ENCODE peak calls at places on chromosomes 11 and 22, in five cellular contexts. R is amniotic stem cell, I is activated T-cell treated with anti-CD3 and anti-CD28 coated beads for 1 hour, V is substantia nigra, C is HTR-8/SVneo. Y is an unnamed sample.
A peak's percentile ranks its signal among the peaks of the same experiment; 100 is the strongest.

GRCh38 chr22:24423519-24424000 is 3.8 kb upstream of the ADORA2A start:
- DNase-seq in R (no peak), I (peak; percentile 58), C (peak; percentile 57), V (peak; percentile 48), Y (peak; percentile 85)

GRCh38 chr22:25668437-25668836 is 73.6 kb upstream of the MYO18B start:
- DNase-seq in C (no peak), V (no peak), I (no peak), R (no peak), Y (no peak)

GRCh38 chr11:77602385-77603105 is 12.8 kb downstream of the AQP11 start:
- DNase-seq in R (peak; percentile 67), C (peak; percentile 75), V (no peak), I (no peak), Y (peak; percentile 58)

GRCh38 chr11:108788565-108789199 is 123.8 kb downstream of the DDX10 start:
- DNase-seq in I (no peak), R (no peak), C (peak; percentile 24), V (peak; percentile 1), Y (peak; percentile 12)

GRCh38 chr22:40258463-40259046 is 80.8 kb downstream of the TNRC6B start:
- DNase-seq in R (no peak), V (no peak), I (no peak), C (no peak), Y (no peak)

GRCh38 chr11:5348516-5349194 is 2.7 kb upstream of the OR51B6 start:
- DNase-seq in R (no peak), C (no peak), V (no peak), I (no peak), Y (no peak)

GRCh38 chr11:45771194-45771941 is 33.6 kb upstream of the SLC35C1 start:
- DNase-seq in R (no peak), C (peak; percentile 69), V (peak; percentile 65), I (peak; percentile 68), Y (peak; percentile 67)

GRCh38 chr11:108775324-108775723 is 110.5 kb downstream of the DDX10 start:
- DNase-seq in C (no peak), R (no peak), I (no peak), V (no peak), Y (no peak)

GRCh38 chr11:120940297-120940847 is 83.5 kb upstream of the TBCEL start:
- DNase-seq in C (no peak), V (no peak), I (no peak), R (no peak), Y (no peak)

GRCh38 chr11:2156416-2157182 is 4.4 kb downstream of the INS start:
- DNase-seq in V (peak; percentile 74), C (peak; percentile 85), I (peak; percentile 34), R (peak; percentile 41), Y (peak; percentile 90)

GRCh38 chr11:9700105-9700801 is 36.4 kb downstream of the SWAP70 start:
- DNase-seq in V (no peak), I (no peak), C (no peak), R (no peak), Y (no peak)

GRCh38 chr11:68412593-68413475 is 47.7 kb upstream of the PPP6R3 start:
- DNase-seq in R (no peak), V (no peak), I (no peak), C (no peak), Y (no peak)

GRCh38 chr11:112968988-112969714 is 7.9 kb downstream of the NCAM1 start:
- DNase-seq in C (no peak), R (no peak), V (no peak), I (no peak), Y (no peak)

GRCh38 chr11:79060534-79060933 is 380.3 kb downstream of the TENM4 start:
- DNase-seq in I (no peak), R (no peak), C (no peak), V (no peak), Y (no peak)

GRCh38 chr11:131056036-131056435 is 139.8 kb upstream of the SNX19 start:
- DNase-seq in C (no peak), V (no peak), I (no peak), R (no peak), Y (peak; percentile 23)

GRCh38 chr11:112017538-112017937 is 7.7 kb upstream of the DLAT start:
- DNase-seq in I (no peak), V (no peak), C (no peak), R (no peak), Y (peak; percentile 29)

GRCh38 chr22:42577623-42578240 is 24.0 kb downstream of the SERHL2 start:
- DNase-seq in I (no peak), C (no peak), V (no peak), R (no peak), Y (no peak)

GRCh38 chr11:120021391-120021953 is 116.4 kb downstream of the TRIM29 start:
- DNase-seq in I (no peak), R (no peak), V (no peak), C (no peak), Y (no peak)

GRCh38 chr11:131864205-131864604 is 493.8 kb downstream of the NTM start:
- DNase-seq in R (no peak), V (no peak), C (no peak), I (no peak), Y (no peak)

GRCh38 chr11:16925495-16926065 is 88.6 kb downstream of the PLEKHA7 start:
- DNase-seq in I (no peak), V (peak; percentile 22), R (peak; percentile 11), C (peak; percentile 71), Y (peak; percentile 50)

GRCh38 chr11:64317325-64317960 is at the start of gene TRMT112:
- DNase-seq in C (peak; percentile 94), I (peak; percentile 88), R (peak; percentile 91), V (peak; percentile 96), Y (peak; percentile 97)

GRCh38 chr11:7170431-7170830 is 81.3 kb upstream of the SYT9 start:
- DNase-seq in R (no peak), I (no peak), C (no peak), V (no peak), Y (no peak)

GRCh38 chr11:1750481-1750839 is at the start of gene IFITM10:
- DNase-seq in R (no peak), I (no peak), C (no peak), V (no peak), Y (peak; percentile 72)

GRCh38 chr22:45009881-45010531 is at the start of gene PHF21B:
- DNase-seq in I (no peak), C (peak; percentile 54), R (no peak), V (peak; percentile 45), Y (peak; percentile 46)